ENCODE peak calls at places on chromosomes 1 and 21, in six cellular contexts. S is amniotic stem cell, Y is B cell, G is NCI-H2029, U is HL-60, C is cardiac fibroblast. P is an unnamed sample.

GRCh38 chr21:41730399-41730798 is 36.5 kb downstream of the RIPK4 start:
- DNase-seq in S (no peak), Y (no peak), G (no peak), U (no peak), C (no peak), P (no peak)

GRCh38 chr1:162724583-162725120 is 65.8 kb upstream of the HSD17B7 start:
- DNase-seq in S (no peak), Y (no peak), G (no peak), U (no peak), C (no peak), P (no peak)

GRCh38 chr1:112369389-112370285 is 26.4 kb upstream of the CTTNBP2NL start:
- DNase-seq in S (peak), Y (peak), G (peak), U (peak), C (peak), P (peak)

GRCh38 chr21:17660449-17660848 is 47.7 kb upstream of the BTG3 start:
- DNase-seq in S (no peak), Y (no peak), G (no peak), U (no peak), C (peak), P (peak)

GRCh38 chr1:67586596-67586995 is 98.4 kb upstream of the GADD45A start:
- DNase-seq in S (no peak), Y (no peak), G (no peak), U (no peak), C (peak), P (no peak)

GRCh38 chr21:36450511-36450910 is 29.4 kb downstream of the CLDN14 start:
- DNase-seq in S (no peak), Y (no peak), G (no peak), U (no peak), C (peak), P (no peak)

GRCh38 chr1:168161459-168161858 is 17.3 kb upstream of the TIPRL start:
- DNase-seq in S (no peak), Y (no peak), G (no peak), U (no peak), C (no peak), P (no peak)

GRCh38 chr1:41545996-41546938 is 61.8 kb upstream of the EDN2 start:
- DNase-seq in S (no peak), Y (no peak), G (no peak), U (no peak), C (peak), P (no peak)

GRCh38 chr1:170704256-170704655 is 40.3 kb downstream of the PRRX1 start:
- DNase-seq in S (no peak), Y (no peak), G (no peak), U (no peak), C (no peak), P (no peak)

GRCh38 chr1:20867847-20868246 is 80.7 kb upstream of the HP1BP3 start:
- DNase-seq in S (peak), Y (no peak), G (no peak), U (no peak), C (peak), P (no peak)

GRCh38 chr1:181936269-181936668 is 125.2 kb downstream of the ZNF648 start:
- DNase-seq in S (no peak), Y (no peak), G (no peak), U (no peak), C (no peak), P (no peak)

GRCh38 chr21:43937051-43937832 is 72.2 kb downstream of the AGPAT3 start:
- DNase-seq in S (no peak), Y (no peak), G (no peak), U (no peak), C (no peak), P (no peak)

GRCh38 chr1:53449026-53449425 is 10.2 kb upstream of the DMRTB1 start:
- DNase-seq in S (no peak), Y (no peak), G (no peak), U (no peak), C (peak), P (peak)

GRCh38 chr1:234943801-234944402 is 184.7 kb downstream of the TOMM20 start:
- DNase-seq in S (no peak), Y (no peak), G (peak), U (no peak), C (no peak), P (no peak)

GRCh38 chr1:94532077-94532476 is 9.5 kb downstream of the F3 start:
- DNase-seq in S (no peak), Y (no peak), G (no peak), U (no peak), C (no peak), P (no peak)

P was measured in HS-27A.